ENCODE peak calls at places on chromosomes 1 and 21, in five cellular contexts. X is brain microvascular endothelial cell, B is fibroblast of villous mesenchyme, T is endothelial cell of umbilical vein, K is AG09309. Z is an unnamed sample.

GRCh38 chr1:96538001-96538649 is 183.5 kb upstream of the PTBP2 start:
- DNase-seq in X (peak; percentile 56), B (peak; percentile 64), T (peak; percentile 3), K (no peak), Z (peak; percentile 90)

GRCh38 chr1:55684131-55684650 is 469.0 kb upstream of the USP24 start:
- DNase-seq in X (no peak), B (no peak), T (peak; percentile 86), K (no peak), Z (no peak)

GRCh38 chr1:245516178-245516829 is 361.5 kb downstream of the KIF26B start:
- DNase-seq in X (no peak), B (peak; percentile 54), T (no peak), K (no peak), Z (no peak)

GRCh38 chr1:180065408-180065807 is 89.3 kb upstream of the QSOX1 start:
- DNase-seq in X (no peak), B (no peak), T (no peak), K (no peak), Z (no peak)

GRCh38 chr21:33266784-33267135 is 593 bp downstream of the IL10RB start:
- DNase-seq in X (no peak), B (no peak), T (no peak), K (no peak), Z (no peak)

GRCh38 chr1:30242722-30243465 is 480.5 kb downstream of the MATN1 start:
- DNase-seq in X (no peak), B (no peak), T (no peak), K (no peak), Z (no peak)

GRCh38 chr1:198638894-198639319 is at the start of gene PTPRC:
- DNase-seq in X (no peak), B (no peak), T (no peak), K (no peak), Z (no peak)

GRCh38 chr1:84450916-84451315 is 28.1 kb upstream of the RPF1 start:
- DNase-seq in X (no peak), B (no peak), T (no peak), K (no peak), Z (peak; percentile 50)

GRCh38 chr21:16908087-16908486 is 604.8 kb upstream of the CXADR start:
- DNase-seq in X (no peak), B (peak; percentile 39), T (no peak), K (peak; percentile 52), Z (peak; percentile 16)

GRCh38 chr21:29873908-29874307 is 65.9 kb downstream of the GRIK1 start:
- DNase-seq in X (no peak), B (no peak), T (no peak), K (no peak), Z (no peak)

GRCh38 chr1:39960461-39960958 is 5.6 kb downstream of the MFSD2A start:
- DNase-seq in X (no peak), B (no peak), T (no peak), K (no peak), Z (no peak)

GRCh38 chr1:47859092-47859743 is 138.0 kb downstream of the TRABD2B start:
- DNase-seq in X (no peak), B (no peak), T (no peak), K (no peak), Z (no peak)

GRCh38 chr1:81619156-81619555 is 181.6 kb upstream of the ADGRL2 start:
- DNase-seq in X (no peak), B (no peak), T (no peak), K (no peak), Z (no peak)

GRCh38 chr21:36909901-36910561 is 56.4 kb downstream of the HLCS start:
- DNase-seq in X (peak; percentile 93), B (peak; percentile 98), T (peak; percentile 86), K (peak; percentile 98), Z (peak; percentile 87)

GRCh38 chr1:180791806-180792205 is 120.9 kb upstream of the KIAA1614 start:
- DNase-seq in X (no peak), B (no peak), T (peak; percentile 24), K (no peak), Z (peak; percentile 8)

GRCh38 chr1:163535401-163535800 is 213.6 kb downstream of the NUF2 start:
- DNase-seq in X (no peak), B (no peak), T (no peak), K (no peak), Z (no peak)

GRCh38 chr1:224519874-224520273 is 85.3 kb upstream of the WDR26 start:
- DNase-seq in X (no peak), B (no peak), T (no peak), K (no peak), Z (peak; percentile 46)

GRCh38 chr1:164949758-164950452 is 390.9 kb downstream of the PBX1 start:
- DNase-seq in X (no peak), B (no peak), T (no peak), K (no peak), Z (no peak)
- TF ChIP-seq CTCF in X (no peak), B (peak; percentile 8), T (no peak), K (no peak), Z (no peak)

GRCh38 chr1:940121-941026 is 16.7 kb downstream of the SAMD11 start:
- DNase-seq in X (peak; percentile 34), B (peak; percentile 73), T (peak; percentile 28), K (no peak), Z (peak; percentile 65)

GRCh38 chr1:941027-941587 is 17.4 kb downstream of the SAMD11 start:
- DNase-seq in X (no peak), B (no peak), T (no peak), K (no peak), Z (no peak)

GRCh38 chr1:938711-939504 is 15.2 kb downstream of the SAMD11 start:
- DNase-seq in X (no peak), B (no peak), T (no peak), K (no peak), Z (no peak)

GRCh38 chr1:938088-938683 is 14.5 kb downstream of the SAMD11 start:
- DNase-seq in X (no peak), B (peak; percentile 42), T (no peak), K (no peak), Z (peak; percentile 69)

DNA sequence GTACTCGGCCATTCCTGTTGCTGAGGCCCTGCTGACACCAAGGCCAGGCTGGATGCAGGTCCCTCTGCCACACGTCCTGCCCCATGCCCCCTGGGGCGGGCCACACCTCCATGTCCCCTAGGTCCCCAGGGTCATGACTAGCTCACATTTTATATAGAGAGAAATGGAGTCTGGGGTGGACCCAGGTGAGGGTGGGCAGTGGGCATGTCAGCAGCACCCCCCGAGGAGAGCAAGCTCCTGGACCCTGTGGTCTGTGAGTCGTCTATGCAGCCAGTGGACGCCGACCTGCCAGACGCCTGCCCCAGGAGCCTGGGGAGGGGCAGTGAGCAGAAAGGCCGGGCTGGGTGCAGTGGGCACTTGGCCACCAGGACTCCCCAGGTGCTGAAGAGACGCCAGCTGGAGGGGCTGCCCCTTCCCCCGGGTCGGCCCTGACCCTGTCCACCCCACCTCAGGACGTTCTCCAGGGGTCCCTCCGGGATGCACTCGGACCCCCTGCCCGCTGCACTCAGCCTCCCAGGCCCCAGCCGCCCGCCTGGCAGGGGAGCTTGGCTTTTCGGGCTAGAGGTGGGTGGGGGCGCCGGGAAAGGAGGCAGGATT is 15.9 kb downstream of the SAMD11 start:
- DNase-seq in X (no peak), B (no peak), T (no peak), K (no peak), Z (no peak)
- H3K4me3 ChIP-seq in X (peak overlapping the region; percentile 5), B (no peak overlapping the region), T (no peak overlapping the region), K (no peak overlapping the region), Z (no peak overlapping the region)

GRCh38 chr1:59718064-59718988 is 96.4 kb upstream of the HOOK1 start:
- DNase-seq in X (no peak), B (no peak), T (no peak), K (no peak), Z (no peak)
- TF ChIP-seq CTCF in X (peak; percentile 12), B (peak; percentile 28), T (no peak), K (no peak), Z (no peak)

GRCh38 chr1:24749257-24749656 is 4.0 kb downstream of the CLIC4 start:
- DNase-seq in X (no peak), B (no peak), T (no peak), K (no peak), Z (no peak)
- H3K4me3 ChIP-seq in X (no peak overlapping the region), B (no peak overlapping the region), T (no peak overlapping the region), K (no peak overlapping the region), Z (no peak overlapping the region)

GRCh38 chr1:240967070-240967724 is 355.2 kb upstream of the GREM2 start:
- DNase-seq in X (peak; percentile 9), B (no peak), T (peak; percentile 4), K (no peak), Z (peak; percentile 2)
- TF ChIP-seq CTCF in X (peak; percentile 39), B (peak; percentile 9), T (peak; percentile 6), K (peak; percentile 45), Z (no peak)

DNA sequence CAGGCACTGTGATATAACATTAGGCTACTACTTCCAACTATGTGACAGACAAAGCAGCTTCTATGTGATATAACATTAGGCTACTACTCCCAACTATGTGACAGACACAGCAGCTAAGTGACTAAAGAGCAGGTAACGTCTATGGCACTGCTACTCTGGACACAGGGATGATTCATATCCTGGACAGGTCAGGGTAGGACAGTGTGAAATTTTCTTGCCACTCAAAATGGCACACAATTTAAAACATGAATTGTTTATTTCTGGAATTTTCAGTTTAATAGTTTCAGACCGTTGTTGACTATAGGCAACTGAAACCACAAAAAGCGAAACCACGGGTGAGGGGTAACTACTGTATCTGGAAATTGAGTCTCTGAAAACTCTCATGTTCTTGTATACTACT is 5.1 kb downstream of the DTL start:
- DNase-seq in X (no peak), B (no peak), T (peak; percentile 31), K (no peak), Z (no peak)
- H3K4me3 ChIP-seq in X (no peak overlapping the region), B (no peak overlapping the region), T (no peak overlapping the region), K (no peak overlapping the region), Z (no peak overlapping the region)

DNA sequence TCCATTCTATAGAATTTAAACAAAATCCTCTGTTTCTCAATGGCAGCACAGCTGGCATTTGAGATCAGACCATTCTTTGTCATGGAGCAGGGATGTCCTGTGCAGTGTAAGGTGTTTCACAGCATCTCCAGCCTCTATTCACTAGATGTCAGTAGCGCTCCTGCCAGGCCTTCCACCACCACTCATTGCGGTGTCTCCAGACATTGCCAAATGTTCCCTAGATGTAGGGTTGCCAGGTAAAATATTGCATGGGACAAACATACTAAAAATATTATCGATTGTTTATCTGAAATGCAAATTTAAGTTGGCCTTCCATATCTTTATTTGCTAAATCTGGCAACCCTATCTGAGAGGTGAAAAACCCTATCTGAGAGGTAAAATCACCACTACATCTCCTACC is 11.7 kb downstream of the ITLN2 start:
- DNase-seq in X (no peak), B (peak; percentile 16), T (peak; percentile 28), K (no peak), Z (no peak)
- TF ChIP-seq CTCF in X (no peak), B (peak; percentile 36), T (no peak), K (no peak), Z (no peak)

GRCh38 chr1:66929289-66929688 is 4.5 kb downstream of the MIER1 start:
- DNase-seq in X (no peak), B (no peak), T (no peak), K (no peak), Z (peak; percentile 28)

GRCh38 chr1:66929999-66930822 is 5.4 kb downstream of the MIER1 start:
- DNase-seq in X (peak; percentile 86), B (peak; percentile 95), T (peak; percentile 96), K (peak; percentile 55), Z (peak; percentile 99)

GRCh38 chr1:66930823-66931174 is 6.0 kb downstream of the MIER1 start:
- DNase-seq in X (no peak), B (no peak), T (no peak), K (no peak), Z (no peak)

GRCh38 chr1:66931548-66932124 is 6.8 kb downstream of the MIER1 start:
- DNase-seq in X (no peak), B (no peak), T (peak; percentile 55), K (no peak), Z (no peak)

GRCh38 chr1:66929691-66929998 is 4.9 kb downstream of the MIER1 start:
- DNase-seq in X (no peak), B (no peak), T (no peak), K (no peak), Z (no peak)
- H3K4me3 ChIP-seq in X (peak overlapping the region; percentile 63), B (peak overlapping the region; percentile 89), T (peak overlapping the region; percentile 60), K (peak overlapping the region; percentile 60), Z (peak overlapping the region; percentile 93)

Z was measured in foreskin fibroblast.